ENCODE peak calls at places on chromosome 16, in seven cellular contexts. Y is esophagus squamous epithelium, N is mammary epithelial cell, A is brain microvascular endothelial cell, M is left ventricle myocardium inferior, K is mesenchymal stem cell, S is fibroblast of lung. Z is an unnamed sample.

GRCh38 chr16:56475226-56475625 is 23.9 kb downstream of the OGFOD1 start:
- DNase-seq in N (no peak), K (no peak), Y (no peak), S (no peak), A (no peak), M (no peak), Z (no peak)

GRCh38 chr16:31216552-31217530 is at the start of gene PYDC1:
- DNase-seq in N (no peak), A (no peak), S (no peak), K (no peak), M (no peak), Y (no peak), Z (no peak)

GRCh38 chr16:31216116-31216469 is 842 bp downstream of the PYDC1 start:
- DNase-seq in A (no peak), Y (no peak), M (no peak), K (no peak), N (no peak), S (no peak), Z (no peak)

GRCh38 chr16:77540656-77541055 is 105.8 kb upstream of the ADAMTS18 start:
- DNase-seq in A (peak), Y (no peak), S (peak), K (peak), M (no peak), N (peak), Z (no peak)

GRCh38 chr16:9845661-9846361 is 336.4 kb downstream of the GRIN2A start:
- DNase-seq in S (peak), N (peak), M (no peak), A (peak), K (no peak), Y (no peak), Z (no peak)

GRCh38 chr16:30368122-30368791 is 2.0 kb downstream of the TBC1D10B start:
- DNase-seq in A (peak), M (no peak), Y (no peak), N (peak), K (peak), S (peak), Z (no peak)

GRCh38 chr16:73713817-73714495 is 582.7 kb upstream of the PSMD7 start:
- DNase-seq in A (peak), M (no peak), N (peak), K (no peak), Y (no peak), S (peak), Z (peak)

GRCh38 chr16:55849536-55849935 is 16.6 kb upstream of the CES1 start:
- DNase-seq in A (no peak), Y (no peak), K (no peak), S (no peak), N (no peak), M (no peak), Z (no peak)

GRCh38 chr16:12126091-12126806 is 149.7 kb downstream of the SNX29 start:
- DNase-seq in Y (no peak), N (peak), A (no peak), S (no peak), K (no peak), M (no peak), Z (no peak)

GRCh38 chr16:12124742-12125141 is 148.2 kb downstream of the SNX29 start:
- DNase-seq in S (no peak), A (no peak), M (no peak), N (no peak), K (no peak), Y (no peak), Z (no peak)

GRCh38 chr16:12120982-12121652 is 144.6 kb downstream of the SNX29 start:
- DNase-seq in S (no peak), M (no peak), Y (no peak), N (no peak), A (no peak), K (no peak), Z (no peak)

GRCh38 chr16:12122202-12122601 is 145.7 kb downstream of the SNX29 start:
- DNase-seq in Y (no peak), S (no peak), K (no peak), A (no peak), M (no peak), N (no peak), Z (no peak)

GRCh38 chr16:12123462-12123861 is 146.9 kb downstream of the SNX29 start:
- DNase-seq in K (no peak), S (no peak), M (no peak), A (no peak), N (no peak), Y (no peak), Z (no peak)
- H3K27ac ChIP-seq in K (no peak), S (no peak), M (no peak), A (no peak), N (no peak), Y (peak), Z (no peak)

GRCh38 chr16:69274699-69275235 is 36.4 kb upstream of the VPS4A start:
- DNase-seq in A (no peak), Y (no peak), M (no peak), S (no peak), K (no peak), N (no peak), Z (no peak)

GRCh38 chr16:69270831-69271230 is 40.3 kb upstream of the VPS4A start:
- DNase-seq in N (no peak), M (no peak), S (peak), A (no peak), Y (no peak), K (peak), Z (no peak)

GRCh38 chr16:69273009-69273408 is 38.1 kb upstream of the VPS4A start:
- DNase-seq in M (no peak), A (peak), S (peak), N (no peak), K (peak), Y (no peak), Z (no peak)

DNA sequence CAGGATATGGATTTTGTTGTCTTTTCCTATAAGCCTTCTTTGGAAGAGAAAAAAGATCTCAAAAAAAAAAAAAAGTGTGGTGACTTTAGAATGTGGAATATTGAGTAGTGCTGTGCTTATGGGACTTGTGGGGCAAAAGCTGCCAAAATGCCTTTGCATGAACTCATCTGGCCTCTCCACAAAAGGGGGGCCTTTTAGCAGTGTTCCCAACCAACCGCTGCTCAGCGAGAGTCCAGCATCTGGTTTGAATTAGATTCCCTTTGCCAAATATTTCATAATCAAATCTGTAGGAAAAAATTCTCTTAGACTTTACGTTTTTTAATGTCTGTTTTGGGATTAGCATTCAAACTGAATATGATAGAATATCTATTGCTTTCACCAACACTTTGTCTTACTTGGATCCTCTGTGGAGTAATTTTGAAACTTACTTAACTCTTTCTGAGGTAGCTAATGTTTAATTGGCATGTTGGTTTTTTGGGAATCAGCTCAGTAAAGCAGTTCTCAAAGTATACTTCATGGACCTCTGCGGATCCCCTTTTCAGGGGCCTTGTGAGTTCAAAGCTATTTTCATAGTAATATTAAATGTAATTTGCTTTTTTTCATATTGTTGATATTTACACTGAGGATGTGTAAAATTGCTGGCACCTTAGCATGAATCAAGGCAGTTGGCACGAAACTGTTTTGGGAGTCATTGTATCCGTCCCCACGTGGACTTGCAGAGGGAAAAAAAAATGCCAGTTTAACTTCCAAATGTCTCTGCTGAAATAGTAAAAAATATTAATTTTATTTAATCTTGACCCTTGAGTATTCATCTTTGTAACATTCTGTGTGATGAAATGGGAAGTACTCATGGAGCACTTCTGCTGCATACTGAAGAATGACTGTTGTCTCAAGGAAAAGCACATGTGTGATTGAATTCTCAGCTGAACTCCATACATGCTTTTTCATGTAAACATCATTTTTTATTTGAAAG is 34.7 kb upstream of the VPS4A start:
- DNase-seq in Y (no peak), S (peak), N (no peak), K (peak), M (peak), A (peak), Z (peak)
- H3K27ac ChIP-seq in Y (peak), S (peak), N (no peak), K (no peak), M (peak), A (peak), Z (peak)

DNA sequence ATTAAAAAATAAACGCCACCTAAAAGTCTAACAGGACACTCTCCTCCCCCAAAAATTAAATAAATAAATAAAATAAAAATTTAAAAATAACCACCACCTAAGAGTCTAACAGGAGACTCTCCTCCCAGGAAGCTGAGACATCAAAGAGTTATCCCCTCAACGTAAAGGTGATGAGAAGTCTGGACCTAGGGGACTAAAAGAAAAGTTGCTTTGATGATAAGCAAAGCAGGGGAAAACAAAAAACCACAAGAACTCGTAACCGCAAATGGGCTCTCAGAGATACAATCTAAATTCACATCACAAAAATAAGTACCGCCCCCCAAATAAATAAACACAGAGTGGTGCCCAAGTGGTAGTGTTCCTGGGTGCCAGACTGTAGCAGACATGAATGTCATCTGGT is 412.2 kb downstream of the ZFHX3 start:
- DNase-seq in Y (no peak), M (no peak), K (no peak), S (no peak), N (no peak), A (no peak), Z (no peak)
- H3K27ac ChIP-seq in Y (no peak), M (no peak), K (no peak), S (no peak), N (no peak), A (no peak), Z (no peak)

DNA sequence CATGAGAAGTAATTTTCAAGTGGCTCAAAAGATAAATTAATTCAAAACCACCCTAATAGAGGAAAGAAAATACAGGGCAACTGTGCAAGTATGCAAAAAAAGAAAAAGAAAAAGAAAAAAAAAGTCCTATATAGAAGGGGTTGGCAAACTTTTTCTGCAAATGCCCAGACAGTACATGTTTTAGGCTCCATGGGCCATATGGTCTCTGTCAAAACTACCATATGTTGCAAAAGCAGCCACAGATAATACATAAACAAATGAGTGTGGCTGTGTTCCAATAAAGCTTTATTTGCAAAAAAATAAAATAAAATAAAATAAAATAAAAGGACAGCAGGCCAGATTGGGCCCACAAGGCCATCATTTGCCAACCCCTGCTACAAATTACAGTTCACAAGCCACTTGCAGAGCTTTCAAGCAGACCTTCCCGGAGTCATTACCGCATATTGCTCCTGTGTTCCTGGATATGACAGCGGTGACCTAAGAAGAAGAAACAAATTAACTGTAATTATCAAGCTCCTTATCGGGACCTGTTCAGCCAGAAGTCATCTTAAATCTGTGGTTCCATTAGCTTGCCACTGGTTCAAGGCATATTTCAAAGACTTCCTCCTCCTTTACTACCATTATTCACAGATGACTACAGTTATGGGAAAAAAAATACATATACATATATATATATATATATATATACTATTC is 15.9 kb downstream of the ZC3H7A start:
- DNase-seq in S (peak), K (peak), M (no peak), Y (no peak), A (no peak), N (no peak), Z (no peak)
- H3K27ac ChIP-seq in S (peak), K (peak), M (peak), Y (peak), A (no peak), N (peak), Z (no peak)

GRCh38 chr16:28930652-28931051 is 1.1 kb upstream of the CD19 start:
- DNase-seq in M (no peak), S (no peak), A (no peak), N (no peak), Y (no peak), K (no peak), Z (no peak)
- H3K27ac ChIP-seq in M (no peak), S (no peak), A (no peak), N (no peak), Y (no peak), K (no peak), Z (no peak)